ENCODE peak calls at places on chromosome 14, in seven cellular contexts. One of them, this sample, is unnamed.

GRCh38 chr14:33014710-33015109 is 76.0 kb downstream of the NPAS3 start:
- DNase-seq in GM12878: no peak
- DNase-seq in HCT116: no peak
- DNase-seq in HepG2: no peak
- DNase-seq in K562: no peak
- DNase-seq in SK-N-SH: no peak
- DNase-seq in H1: no peak
- DNase-seq in this sample: no peak

GRCh38 chr14:105924951-105925591 is 398.7 kb downstream of the TMEM121 start:
- DNase-seq in H1: no peak
- DNase-seq in HCT116: no peak
- DNase-seq in SK-N-SH: no peak
- DNase-seq in HepG2: no peak
- DNase-seq in GM12878: no peak
- DNase-seq in K562: no peak
- DNase-seq in this sample: no peak

GRCh38 chr14:74469548-74470518 is 23.3 kb downstream of the NPC2 start:
- DNase-seq in HCT116: no peak
- DNase-seq in HepG2: no peak
- DNase-seq in H1: peak
- DNase-seq in K562: no peak
- DNase-seq in SK-N-SH: no peak
- DNase-seq in GM12878: no peak
- DNase-seq in this sample: no peak

GRCh38 chr14:98167253-98167652 is 1104.7 kb downstream of the BCL11B start:
- DNase-seq in H1: no peak
- DNase-seq in GM12878: no peak
- DNase-seq in K562: no peak
- DNase-seq in SK-N-SH: no peak
- DNase-seq in HCT116: no peak
- DNase-seq in HepG2: no peak
- DNase-seq in this sample: no peak

GRCh38 chr14:22614240-22614799 is 16.2 kb downstream of the ABHD4 start:
- DNase-seq in GM12878: no peak
- DNase-seq in H1: no peak
- DNase-seq in K562: no peak
- DNase-seq in SK-N-SH: no peak
- DNase-seq in HCT116: peak
- DNase-seq in HepG2: peak
- DNase-seq in this sample: no peak

GRCh38 chr14:74638970-74639369 is 26.9 kb upstream of the LTBP2 start:
- DNase-seq in HepG2: no peak
- DNase-seq in SK-N-SH: no peak
- DNase-seq in HCT116: no peak
- DNase-seq in GM12878: no peak
- DNase-seq in K562: no peak
- DNase-seq in H1: no peak
- DNase-seq in this sample: no peak

GRCh38 chr14:20494935-20495766 is 10.2 kb upstream of the RNASE10 start:
- DNase-seq in GM12878: no peak
- DNase-seq in SK-N-SH: no peak
- DNase-seq in HepG2: no peak
- DNase-seq in K562: no peak
- DNase-seq in HCT116: peak
- DNase-seq in H1: no peak
- DNase-seq in this sample: no peak

GRCh38 chr14:69055125-69055524 is 76.0 kb upstream of the ACTN1 start:
- DNase-seq in HCT116: no peak
- DNase-seq in GM12878: no peak
- DNase-seq in K562: no peak
- DNase-seq in SK-N-SH: no peak
- DNase-seq in H1: no peak
- DNase-seq in HepG2: no peak
- DNase-seq in this sample: no peak

GRCh38 chr14:58331111-58331510 is 32.8 kb downstream of the ARID4A start:
- DNase-seq in SK-N-SH: peak
- DNase-seq in GM12878: peak
- DNase-seq in HepG2: peak
- DNase-seq in HCT116: peak
- DNase-seq in K562: peak
- DNase-seq in H1: no peak
- DNase-seq in this sample: peak

GRCh38 chr14:28763914-28764848 is 2.4 kb upstream of the FOXG1 start:
- DNase-seq in HepG2: no peak
- DNase-seq in K562: peak
- DNase-seq in GM12878: no peak
- DNase-seq in SK-N-SH: no peak
- DNase-seq in HCT116: no peak
- DNase-seq in H1: peak
- DNase-seq in this sample: no peak

GRCh38 chr14:60594077-60594476 is 55.2 kb downstream of the SIX1 start:
- DNase-seq in SK-N-SH: no peak
- DNase-seq in K562: no peak
- DNase-seq in HCT116: no peak
- DNase-seq in HepG2: no peak
- DNase-seq in GM12878: no peak
- DNase-seq in H1: no peak
- DNase-seq in this sample: no peak

GRCh38 chr14:74290415-74290814 is 12.3 kb downstream of the ABCD4 start:
- DNase-seq in H1: no peak
- DNase-seq in HCT116: no peak
- DNase-seq in SK-N-SH: peak
- DNase-seq in HepG2: no peak
- DNase-seq in GM12878: no peak
- DNase-seq in K562: peak
- DNase-seq in this sample: peak

GRCh38 chr14:21039585-21040369 is 2.4 kb upstream of the RNASE7 start:
- DNase-seq in HepG2: peak
- DNase-seq in H1: peak
- DNase-seq in GM12878: no peak
- DNase-seq in HCT116: peak
- DNase-seq in K562: peak
- DNase-seq in SK-N-SH: peak
- DNase-seq in this sample: no peak

GRCh38 chr14:71242237-71242748 is 335.0 kb downstream of the PCNX1 start:
- DNase-seq in SK-N-SH: peak
- DNase-seq in H1: no peak
- DNase-seq in HCT116: no peak
- DNase-seq in K562: no peak
- DNase-seq in HepG2: no peak
- DNase-seq in GM12878: no peak
- DNase-seq in this sample: no peak

GRCh38 chr14:100321473-100322137 is 1.5 kb upstream of the SLC25A47 start:
- DNase-seq in GM12878: no peak
- DNase-seq in H1: no peak
- DNase-seq in K562: no peak
- DNase-seq in HCT116: no peak
- DNase-seq in HepG2: no peak
- DNase-seq in SK-N-SH: no peak
- DNase-seq in this sample: no peak
- TF ChIP-seq YY1 in GM12878: no peak
- TF ChIP-seq YY1 in H1: no peak
- TF ChIP-seq YY1 in K562: no peak
- TF ChIP-seq YY1 in HCT116: no peak
- TF ChIP-seq YY1 in HepG2: peak
- TF ChIP-seq YY1 in SK-N-SH: no peak
- TF ChIP-seq YY1 in this sample: no peak

DNA sequence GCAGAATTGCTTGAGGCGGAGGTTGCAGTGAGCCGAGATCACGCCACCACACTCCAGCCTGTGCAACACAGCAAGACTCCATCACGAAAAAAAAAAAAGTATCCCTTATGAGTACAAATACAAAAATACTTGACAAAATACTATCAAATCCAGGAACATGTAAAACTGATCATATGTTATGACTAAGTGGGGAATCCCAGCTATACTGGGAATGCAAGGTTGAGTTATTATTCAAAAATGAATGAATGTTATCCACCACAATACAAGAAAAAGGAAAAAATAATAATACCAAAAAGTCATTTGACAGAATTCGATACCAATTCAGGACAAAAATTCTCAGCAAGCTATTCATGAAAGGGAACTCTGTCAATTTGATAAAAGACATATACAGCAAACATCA is 32.6 kb downstream of the MOK start:
- DNase-seq in SK-N-SH: no peak
- DNase-seq in K562: no peak
- DNase-seq in GM12878: no peak
- DNase-seq in H1: no peak
- DNase-seq in HepG2: no peak
- DNase-seq in HCT116: no peak
- DNase-seq in this sample: no peak
- TF ChIP-seq YY1 in SK-N-SH: no peak
- TF ChIP-seq YY1 in K562: no peak
- TF ChIP-seq YY1 in GM12878: no peak
- TF ChIP-seq YY1 in H1: no peak
- TF ChIP-seq YY1 in HepG2: no peak
- TF ChIP-seq YY1 in HCT116: no peak
- TF ChIP-seq YY1 in this sample: no peak

DNA sequence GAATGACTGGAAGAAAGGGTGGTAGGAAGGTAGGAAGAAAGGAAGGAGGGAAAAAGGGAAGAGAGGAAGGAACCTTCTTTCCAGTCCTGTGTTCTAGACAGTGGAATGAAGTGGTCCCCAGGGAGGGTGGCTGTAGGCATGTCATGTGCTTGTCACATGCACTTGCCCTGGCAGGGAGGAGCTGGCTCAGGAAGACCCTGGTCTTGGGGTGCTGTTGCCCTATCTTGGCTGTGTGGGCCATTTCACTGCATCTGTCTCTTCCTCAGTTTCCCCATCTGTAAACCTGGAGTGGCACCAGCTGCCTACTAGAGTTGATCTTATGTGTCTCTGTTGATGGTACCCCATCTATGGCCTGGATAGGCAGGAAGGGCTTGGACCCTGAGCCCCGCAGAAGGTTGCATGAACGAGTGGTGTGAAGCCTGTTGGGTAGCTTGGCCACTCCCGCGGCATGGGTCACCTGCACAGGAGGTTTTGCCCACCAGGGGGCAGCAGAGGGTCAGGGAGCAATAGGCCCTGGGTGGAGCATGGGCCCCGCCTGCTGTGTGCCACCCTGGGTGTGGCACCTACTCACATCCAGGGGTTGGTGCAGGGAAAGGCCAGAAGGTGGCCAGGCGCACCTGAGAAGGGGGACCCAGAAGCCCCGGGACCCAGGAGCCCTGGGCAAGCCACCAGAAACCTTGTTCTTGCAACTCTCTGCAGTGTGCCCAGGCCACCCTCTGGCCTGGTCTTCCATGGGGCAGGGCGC is 25.1 kb downstream of the MEG3 start:
- DNase-seq in K562: peak
- DNase-seq in SK-N-SH: peak
- DNase-seq in HCT116: peak
- DNase-seq in GM12878: no peak
- DNase-seq in H1: peak
- DNase-seq in HepG2: peak
- DNase-seq in this sample: no peak
- TF ChIP-seq YY1 in K562: no peak
- TF ChIP-seq YY1 in SK-N-SH: no peak
- TF ChIP-seq YY1 in HCT116: peak
- TF ChIP-seq YY1 in GM12878: no peak
- TF ChIP-seq YY1 in H1: no peak
- TF ChIP-seq YY1 in HepG2: no peak
- TF ChIP-seq YY1 in this sample: no peak

DNA sequence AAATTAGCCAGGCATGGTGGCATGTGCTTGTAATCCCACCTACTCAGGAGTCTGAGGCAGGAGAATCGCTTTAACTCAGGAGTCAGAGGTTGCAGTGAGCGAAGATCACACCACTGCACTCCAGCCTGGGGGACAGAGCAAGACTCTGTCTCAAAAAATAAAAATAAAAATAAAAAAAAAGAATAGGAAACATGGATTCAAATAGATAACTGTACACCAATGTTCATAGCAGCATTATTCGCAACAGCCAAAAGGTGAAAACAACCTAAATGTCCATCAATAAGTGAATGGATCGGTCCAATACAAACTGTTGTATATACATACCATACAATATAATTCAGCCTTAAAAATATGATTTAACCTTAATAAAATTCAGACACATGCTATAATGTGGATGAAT is 3.1 kb upstream of the RIPK3 start:
- DNase-seq in HCT116: no peak
- DNase-seq in K562: no peak
- DNase-seq in GM12878: no peak
- DNase-seq in SK-N-SH: no peak
- DNase-seq in HepG2: no peak
- DNase-seq in H1: no peak
- DNase-seq in this sample: no peak
- TF ChIP-seq YY1 in HCT116: no peak
- TF ChIP-seq YY1 in K562: no peak
- TF ChIP-seq YY1 in GM12878: no peak
- TF ChIP-seq YY1 in SK-N-SH: no peak
- TF ChIP-seq YY1 in HepG2: no peak
- TF ChIP-seq YY1 in H1: no peak
- TF ChIP-seq YY1 in this sample: no peak

GRCh38 chr14:54498095-54498531 is 9.3 kb upstream of the GMFB start:
- DNase-seq in HepG2: peak
- DNase-seq in GM12878: no peak
- DNase-seq in H1: no peak
- DNase-seq in SK-N-SH: no peak
- DNase-seq in HCT116: no peak
- DNase-seq in K562: no peak
- DNase-seq in this sample: no peak
- TF ChIP-seq YY1 in HepG2: no peak
- TF ChIP-seq YY1 in GM12878: no peak
- TF ChIP-seq YY1 in H1: no peak
- TF ChIP-seq YY1 in SK-N-SH: no peak
- TF ChIP-seq YY1 in HCT116: no peak
- TF ChIP-seq YY1 in K562: no peak
- TF ChIP-seq YY1 in this sample: no peak